ENCODE peak calls at places on chromosome 9, in six cellular contexts. One of them, this sample, is unnamed.

GRCh38 chr9:38178282-38178681 is 109.3 kb upstream of the SHB start:
- DNase-seq in upper lobe of left lung: peak
- DNase-seq in GM12864: no peak
- DNase-seq in progenitor cell of endocrine pancreas: no peak
- DNase-seq in cardiac fibroblast: no peak
- DNase-seq in HCT116: peak
- DNase-seq in this sample: no peak

GRCh38 chr9:5951686-5952211 is 61.1 kb downstream of the MLANA start:
- DNase-seq in upper lobe of left lung: no peak
- DNase-seq in cardiac fibroblast: peak
- DNase-seq in progenitor cell of endocrine pancreas: no peak
- DNase-seq in HCT116: no peak
- DNase-seq in GM12864: no peak
- DNase-seq in this sample: peak

GRCh38 chr9:36074870-36075532 is 38.3 kb downstream of the RECK start:
- DNase-seq in cardiac fibroblast: peak
- DNase-seq in HCT116: no peak
- DNase-seq in GM12864: no peak
- DNase-seq in upper lobe of left lung: peak
- DNase-seq in progenitor cell of endocrine pancreas: no peak
- DNase-seq in this sample: peak

GRCh38 chr9:136354592-136355085 is 8.9 kb downstream of the DNLZ start:
- DNase-seq in progenitor cell of endocrine pancreas: no peak
- DNase-seq in upper lobe of left lung: no peak
- DNase-seq in HCT116: no peak
- DNase-seq in cardiac fibroblast: peak
- DNase-seq in GM12864: no peak
- DNase-seq in this sample: no peak

GRCh38 chr9:35945341-35946018 is 12.5 kb downstream of the OR2S2 start:
- DNase-seq in HCT116: peak
- DNase-seq in progenitor cell of endocrine pancreas: peak
- DNase-seq in upper lobe of left lung: peak
- DNase-seq in cardiac fibroblast: peak
- DNase-seq in GM12864: peak
- DNase-seq in this sample: peak

GRCh38 chr9:133103183-133103986 is 17.7 kb downstream of the RALGDS start:
- DNase-seq in progenitor cell of endocrine pancreas: peak
- DNase-seq in upper lobe of left lung: peak
- DNase-seq in GM12864: no peak
- DNase-seq in HCT116: no peak
- DNase-seq in cardiac fibroblast: peak
- DNase-seq in this sample: no peak

GRCh38 chr9:37591775-37592107 is 656 bp downstream of the TOMM5 start:
- DNase-seq in upper lobe of left lung: no peak
- DNase-seq in HCT116: no peak
- DNase-seq in GM12864: no peak
- DNase-seq in progenitor cell of endocrine pancreas: no peak
- DNase-seq in cardiac fibroblast: no peak
- DNase-seq in this sample: no peak

GRCh38 chr9:91376239-91376638 is 14.5 kb upstream of the AUH start:
- DNase-seq in upper lobe of left lung: no peak
- DNase-seq in progenitor cell of endocrine pancreas: no peak
- DNase-seq in cardiac fibroblast: no peak
- DNase-seq in HCT116: no peak
- DNase-seq in GM12864: no peak
- DNase-seq in this sample: peak

DNA sequence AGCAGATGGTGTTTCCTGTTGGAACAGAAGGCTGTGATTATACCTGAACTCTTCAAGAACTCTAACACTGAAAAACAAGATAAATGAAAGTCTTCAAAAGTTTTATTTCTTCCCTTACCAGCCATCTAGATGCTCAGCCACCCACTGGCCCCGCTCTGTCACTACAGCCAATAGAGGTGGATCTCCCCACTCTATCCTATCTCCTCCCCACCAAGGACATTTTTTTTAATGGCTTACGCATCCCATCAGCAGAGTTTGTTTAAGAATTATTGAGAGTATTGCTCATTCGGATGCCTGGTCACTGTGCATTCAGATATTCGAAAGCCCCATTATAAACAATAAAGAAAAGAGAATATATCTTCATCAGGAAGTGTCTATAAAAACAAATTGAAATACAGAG is 159.4 kb downstream of the RASEF start:
- DNase-seq in HCT116: no peak
- DNase-seq in upper lobe of left lung: no peak
- DNase-seq in GM12864: no peak
- DNase-seq in progenitor cell of endocrine pancreas: no peak
- DNase-seq in cardiac fibroblast: peak
- DNase-seq in this sample: no peak
- TF ChIP-seq CTCF in HCT116: peak
- TF ChIP-seq CTCF in upper lobe of left lung: no peak
- TF ChIP-seq CTCF in GM12864: no peak
- TF ChIP-seq CTCF in progenitor cell of endocrine pancreas: no peak
- TF ChIP-seq CTCF in cardiac fibroblast: no peak
- TF ChIP-seq CTCF in this sample: no peak

DNA sequence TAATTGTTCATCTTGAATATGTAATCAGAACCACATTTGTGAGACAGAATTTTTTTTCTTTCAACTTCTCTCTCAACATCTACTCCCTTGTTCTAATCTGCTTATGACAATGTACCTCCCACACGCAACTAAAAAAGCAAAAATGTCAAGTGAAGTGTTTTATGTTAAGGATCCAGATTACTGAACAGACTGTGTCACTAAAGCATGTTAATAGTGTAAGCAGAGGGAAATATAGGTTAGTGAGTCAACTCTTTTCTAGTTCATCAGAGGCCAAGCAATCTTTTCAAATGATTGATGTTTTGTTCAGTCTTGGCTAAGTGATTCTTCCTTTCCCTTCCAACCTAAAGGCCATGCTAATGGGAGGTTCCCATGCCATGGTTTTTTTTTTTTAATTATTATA is 34.7 kb upstream of the IDNK start:
- DNase-seq in progenitor cell of endocrine pancreas: no peak
- DNase-seq in cardiac fibroblast: no peak
- DNase-seq in GM12864: no peak
- DNase-seq in HCT116: no peak
- DNase-seq in upper lobe of left lung: no peak
- DNase-seq in this sample: no peak
- TF ChIP-seq CTCF in progenitor cell of endocrine pancreas: no peak
- TF ChIP-seq CTCF in cardiac fibroblast: no peak
- TF ChIP-seq CTCF in GM12864: no peak
- TF ChIP-seq CTCF in HCT116: no peak
- TF ChIP-seq CTCF in upper lobe of left lung: no peak
- TF ChIP-seq CTCF in this sample: no peak

GRCh38 chr9:80285325-80285724 is 713.6 kb downstream of the TLE4 start:
- DNase-seq in GM12864: no peak
- DNase-seq in progenitor cell of endocrine pancreas: no peak
- DNase-seq in cardiac fibroblast: peak
- DNase-seq in HCT116: no peak
- DNase-seq in upper lobe of left lung: no peak
- DNase-seq in this sample: peak
- TF ChIP-seq CTCF in GM12864: no peak
- TF ChIP-seq CTCF in progenitor cell of endocrine pancreas: peak
- TF ChIP-seq CTCF in cardiac fibroblast: peak
- TF ChIP-seq CTCF in HCT116: no peak
- TF ChIP-seq CTCF in upper lobe of left lung: no peak
- TF ChIP-seq CTCF in this sample: peak

GRCh38 chr9:107751522-107752235 is 262.1 kb upstream of the KLF4 start:
- DNase-seq in GM12864: peak
- DNase-seq in cardiac fibroblast: peak
- DNase-seq in upper lobe of left lung: no peak
- DNase-seq in progenitor cell of endocrine pancreas: no peak
- DNase-seq in HCT116: peak
- DNase-seq in this sample: no peak

GRCh38 chr9:107750741-107751521 is 261.4 kb upstream of the KLF4 start:
- DNase-seq in progenitor cell of endocrine pancreas: no peak
- DNase-seq in cardiac fibroblast: peak
- DNase-seq in upper lobe of left lung: peak
- DNase-seq in GM12864: no peak
- DNase-seq in HCT116: peak
- DNase-seq in this sample: peak

GRCh38 chr9:107756091-107756490 is 266.5 kb upstream of the KLF4 start:
- DNase-seq in progenitor cell of endocrine pancreas: no peak
- DNase-seq in cardiac fibroblast: no peak
- DNase-seq in GM12864: no peak
- DNase-seq in upper lobe of left lung: no peak
- DNase-seq in HCT116: no peak
- DNase-seq in this sample: no peak

GRCh38 chr9:107759009-107759822 is 269.6 kb upstream of the KLF4 start:
- DNase-seq in HCT116: no peak
- DNase-seq in upper lobe of left lung: no peak
- DNase-seq in cardiac fibroblast: no peak
- DNase-seq in progenitor cell of endocrine pancreas: no peak
- DNase-seq in GM12864: no peak
- DNase-seq in this sample: no peak

DNA sequence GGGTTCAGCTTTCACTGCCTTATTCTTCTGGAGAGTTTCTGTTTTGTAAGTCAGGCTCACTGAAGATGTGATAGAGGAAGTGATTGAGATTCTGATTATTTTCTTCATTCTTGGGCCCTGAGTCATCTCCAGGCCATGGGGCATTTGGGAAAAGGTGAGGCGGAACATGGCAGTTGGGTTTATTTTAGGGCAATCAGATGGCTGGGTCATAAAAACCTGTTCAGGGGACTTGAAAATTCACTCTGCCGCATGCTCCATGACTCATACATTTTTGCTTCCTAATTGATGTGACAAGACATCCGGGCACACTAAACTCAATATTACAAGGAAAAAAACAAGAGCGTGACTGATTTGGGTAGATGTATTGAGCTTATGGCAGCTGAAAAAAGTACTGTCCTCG is 265.7 kb upstream of the KLF4 start:
- DNase-seq in HCT116: peak
- DNase-seq in progenitor cell of endocrine pancreas: no peak
- DNase-seq in GM12864: no peak
- DNase-seq in cardiac fibroblast: peak
- DNase-seq in upper lobe of left lung: no peak
- DNase-seq in this sample: no peak
- TF ChIP-seq CTCF in HCT116: no peak
- TF ChIP-seq CTCF in progenitor cell of endocrine pancreas: no peak
- TF ChIP-seq CTCF in GM12864: no peak
- TF ChIP-seq CTCF in cardiac fibroblast: no peak
- TF ChIP-seq CTCF in upper lobe of left lung: no peak
- TF ChIP-seq CTCF in this sample: no peak

DNA sequence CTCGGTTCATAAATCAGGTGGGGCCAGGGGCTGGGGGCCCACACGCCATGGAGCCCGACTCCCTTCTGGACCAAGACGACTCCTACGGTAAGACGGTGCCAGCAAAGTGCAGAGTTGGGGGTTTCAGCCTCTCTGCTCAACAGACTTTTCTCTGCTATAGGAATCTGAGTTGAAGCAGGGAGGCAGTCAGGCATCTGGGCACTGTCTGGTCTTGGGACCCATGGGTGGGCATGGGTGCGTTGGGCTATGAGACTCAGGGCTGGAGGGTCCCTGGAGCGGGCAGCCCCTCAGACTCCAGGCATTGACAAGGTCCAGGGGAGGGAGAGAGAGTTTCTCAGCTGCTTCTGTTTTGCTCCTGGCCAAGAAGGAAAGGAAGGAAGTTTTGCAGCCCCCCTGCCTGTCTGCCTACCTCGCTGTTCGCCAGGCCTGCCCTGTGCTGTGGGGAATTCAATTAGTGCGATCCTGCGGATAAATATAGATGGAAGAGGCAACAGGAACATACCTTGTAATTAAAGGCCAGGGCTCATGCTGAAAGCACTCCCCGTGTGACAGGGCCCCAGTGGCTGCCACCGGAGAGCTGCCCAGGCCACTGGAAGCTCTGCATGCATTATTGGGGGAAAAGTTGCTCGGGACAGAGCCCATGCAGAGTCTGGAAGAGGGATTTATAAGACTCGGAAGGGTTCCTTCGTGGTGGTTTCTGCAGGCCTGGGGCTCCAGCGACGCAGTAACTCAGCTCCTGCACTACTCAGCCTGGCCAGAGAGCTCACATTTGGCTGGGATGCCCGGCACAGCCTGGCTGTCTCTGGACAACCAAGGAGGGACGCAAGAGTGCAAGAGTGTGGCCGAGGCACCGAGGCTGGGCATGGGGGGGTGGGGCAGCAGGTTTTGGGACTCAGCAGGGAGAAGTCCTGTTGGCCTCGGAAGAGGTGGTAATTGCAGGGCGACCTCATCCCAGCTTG is 67.8 kb upstream of the GGTA1 start:
- DNase-seq in cardiac fibroblast: no peak
- DNase-seq in upper lobe of left lung: no peak
- DNase-seq in progenitor cell of endocrine pancreas: no peak
- DNase-seq in HCT116: no peak
- DNase-seq in GM12864: no peak
- DNase-seq in this sample: no peak
- TF ChIP-seq CTCF in cardiac fibroblast: no peak
- TF ChIP-seq CTCF in upper lobe of left lung: no peak
- TF ChIP-seq CTCF in progenitor cell of endocrine pancreas: no peak
- TF ChIP-seq CTCF in HCT116: no peak
- TF ChIP-seq CTCF in GM12864: no peak
- TF ChIP-seq CTCF in this sample: no peak

DNA sequence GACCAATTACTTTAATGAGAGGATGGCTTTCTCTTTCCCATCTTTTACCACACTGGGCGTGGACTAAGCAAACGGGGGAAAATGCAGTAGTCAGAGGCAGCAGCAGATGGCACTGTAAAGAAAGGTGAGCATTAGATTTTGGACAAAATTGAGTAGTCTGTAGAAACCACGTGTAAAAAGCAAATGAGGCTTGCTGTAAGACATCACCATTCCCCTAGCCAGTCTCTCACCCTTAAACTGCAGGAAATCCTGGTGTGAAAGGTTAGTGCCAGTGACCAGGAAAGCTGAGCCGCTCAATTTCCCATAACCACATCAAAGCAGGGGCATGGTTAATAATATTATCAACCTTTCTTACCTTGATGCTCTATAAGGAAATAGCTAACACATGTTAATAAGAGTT is 31.8 kb downstream of the SPATA31C2 start:
- DNase-seq in HCT116: peak
- DNase-seq in cardiac fibroblast: peak
- DNase-seq in upper lobe of left lung: no peak
- DNase-seq in GM12864: no peak
- DNase-seq in progenitor cell of endocrine pancreas: no peak
- DNase-seq in this sample: peak
- TF ChIP-seq CTCF in HCT116: peak
- TF ChIP-seq CTCF in cardiac fibroblast: peak
- TF ChIP-seq CTCF in upper lobe of left lung: no peak
- TF ChIP-seq CTCF in GM12864: peak
- TF ChIP-seq CTCF in progenitor cell of endocrine pancreas: peak
- TF ChIP-seq CTCF in this sample: peak

GRCh38 chr9:76395381-76395780 is 1.2 kb upstream of the RFK start:
- DNase-seq in progenitor cell of endocrine pancreas: no peak
- DNase-seq in cardiac fibroblast: no peak
- DNase-seq in upper lobe of left lung: no peak
- DNase-seq in GM12864: no peak
- DNase-seq in HCT116: no peak
- DNase-seq in this sample: no peak
- TF ChIP-seq CTCF in progenitor cell of endocrine pancreas: no peak
- TF ChIP-seq CTCF in cardiac fibroblast: no peak
- TF ChIP-seq CTCF in upper lobe of left lung: no peak
- TF ChIP-seq CTCF in GM12864: no peak
- TF ChIP-seq CTCF in HCT116: no peak
- TF ChIP-seq CTCF in this sample: no peak

GRCh38 chr9:22046243-22046642 is 37.1 kb upstream of the CDKN2B start:
- DNase-seq in cardiac fibroblast: no peak
- DNase-seq in GM12864: no peak
- DNase-seq in HCT116: no peak
- DNase-seq in upper lobe of left lung: no peak
- DNase-seq in progenitor cell of endocrine pancreas: no peak
- DNase-seq in this sample: no peak
- TF ChIP-seq CTCF in cardiac fibroblast: no peak
- TF ChIP-seq CTCF in GM12864: no peak
- TF ChIP-seq CTCF in HCT116: no peak
- TF ChIP-seq CTCF in upper lobe of left lung: no peak
- TF ChIP-seq CTCF in progenitor cell of endocrine pancreas: no peak
- TF ChIP-seq CTCF in this sample: no peak

This sample was measured in astrocyte of the cerebellum.